ENCODE peak calls at places on chromosome 14, in ten cellular contexts. I is thyroid gland, Z is left ventricle myocardium inferior, N is uterus, K is IMR-90, C is ovary, E is hepatocyte, H is tibial artery, F is HCT116, O is AG04449. A is an unnamed sample.

GRCh38 chr14:32087173-32087861 is 10.2 kb downstream of the ARHGAP5 start:
- DNase-seq in I (no peak), Z (no peak), N (no peak), K (peak), C (no peak), E (peak), H (no peak), F (peak), O (no peak), A (peak)

GRCh38 chr14:44846232-44846824 is 115.4 kb downstream of the KLHL28 start:
- DNase-seq in I (no peak), Z (no peak), N (no peak), K (peak), C (no peak), E (peak), H (no peak), F (peak), O (no peak), A (peak)

GRCh38 chr14:69107407-69108003 is 45.4 kb downstream of the DCAF5 start:
- DNase-seq in I (peak), Z (no peak), N (peak), K (peak), C (peak), E (peak), H (no peak), F (peak), O (no peak), A (peak)

GRCh38 chr14:34165847-34166340 is 215.0 kb upstream of the EGLN3 start:
- DNase-seq in I (no peak), Z (no peak), N (no peak), K (no peak), C (no peak), E (no peak), H (no peak), F (no peak), O (no peak), A (no peak)

GRCh38 chr14:85293820-85294219 is 236.1 kb upstream of the FLRT2 start:
- DNase-seq in I (no peak), Z (no peak), N (no peak), K (no peak), C (no peak), E (no peak), H (no peak), F (no peak), O (no peak), A (no peak)

GRCh38 chr14:52013984-52014600 is 24.7 kb downstream of the RTRAF start:
- DNase-seq in I (no peak), Z (peak), N (no peak), K (no peak), C (no peak), E (no peak), H (no peak), F (no peak), O (no peak), A (no peak)

GRCh38 chr14:47959753-47960152 is 284.3 kb upstream of the MDGA2 start:
- DNase-seq in I (no peak), Z (no peak), N (no peak), K (no peak), C (no peak), E (peak), H (no peak), F (no peak), O (no peak), A (no peak)

GRCh38 chr14:54617467-54617866 is 50.5 kb downstream of the SAMD4A start:
- DNase-seq in I (no peak), Z (no peak), N (no peak), K (peak), C (no peak), E (no peak), H (no peak), F (no peak), O (no peak), A (peak)

GRCh38 chr14:103889313-103890051 is 38.8 kb upstream of the TDRD9 start:
- DNase-seq in I (no peak), Z (peak), N (no peak), K (peak), C (no peak), E (no peak), H (no peak), F (no peak), O (no peak), A (peak)

GRCh38 chr14:74475678-74476077 is 17.4 kb downstream of the NPC2 start:
- DNase-seq in I (no peak), Z (no peak), N (no peak), K (peak), C (no peak), E (no peak), H (no peak), F (no peak), O (no peak), A (peak)

GRCh38 chr14:80638620-80639215 is 302.8 kb downstream of the CEP128 start:
- DNase-seq in I (no peak), Z (no peak), N (no peak), K (peak), C (no peak), E (no peak), H (no peak), F (peak), O (peak), A (peak)

GRCh38 chr14:95256011-95256775 is 63.5 kb downstream of the CLMN start:
- DNase-seq in I (peak), Z (no peak), N (no peak), K (no peak), C (no peak), E (no peak), H (no peak), F (no peak), O (no peak), A (no peak)

GRCh38 chr14:52094871-52095270 is 26.0 kb upstream of the NID2 start:
- DNase-seq in I (no peak), Z (no peak), N (no peak), K (no peak), C (no peak), E (no peak), H (no peak), F (no peak), O (no peak), A (no peak)

GRCh38 chr14:91415794-91416743 is 1.6 kb downstream of the CCDC88C start:
- DNase-seq in I (no peak), Z (no peak), N (no peak), K (no peak), C (no peak), E (no peak), H (no peak), F (no peak), O (no peak), A (no peak)

GRCh38 chr14:63897706-63898105 is 44.9 kb downstream of the SYNE2 start:
- DNase-seq in I (peak), Z (no peak), N (no peak), K (peak), C (no peak), E (no peak), H (no peak), F (no peak), O (peak), A (peak)

DNA sequence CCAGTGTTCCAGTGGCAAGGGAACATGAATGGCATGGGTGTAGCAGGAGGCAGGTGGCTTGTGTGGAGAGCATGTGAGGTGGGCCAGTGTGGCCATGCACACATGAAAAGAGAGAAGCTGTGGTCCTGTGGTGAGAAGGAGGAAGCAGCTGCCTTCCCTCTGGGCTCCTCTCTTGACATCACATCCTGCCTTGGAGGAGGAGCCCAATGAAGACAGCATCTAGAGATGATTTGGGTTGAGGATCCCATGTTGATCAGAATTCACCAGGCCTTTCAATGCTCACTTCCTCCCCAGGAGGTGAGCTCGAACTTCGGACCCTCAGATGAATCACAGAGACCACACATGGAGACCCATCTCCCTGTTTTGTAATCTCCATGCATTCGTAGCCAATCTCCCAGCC is 82.6 kb downstream of the LRRC74A start:
- DNase-seq in I (no peak), Z (no peak), N (no peak), K (no peak), C (no peak), E (no peak), H (no peak), F (no peak), O (no peak), A (no peak)
- TF ChIP-seq CTCF in I (no peak), Z (no peak), N (no peak), K (no peak), C (no peak), E (no peak), H (no peak), F (no peak), O (no peak), A (no peak)

GRCh38 chr14:50772361-50772760 is 58.6 kb downstream of the NIN start:
- DNase-seq in I (no peak), Z (no peak), N (no peak), K (peak), C (no peak), E (no peak), H (no peak), F (no peak), O (no peak), A (peak)

GRCh38 chr14:50774542-50775267 is 56.3 kb downstream of the NIN start:
- DNase-seq in I (no peak), Z (no peak), N (no peak), K (peak), C (no peak), E (no peak), H (no peak), F (no peak), O (no peak), A (peak)

GRCh38 chr14:50776522-50776921 is 54.4 kb downstream of the NIN start:
- DNase-seq in I (no peak), Z (no peak), N (no peak), K (no peak), C (no peak), E (no peak), H (no peak), F (no peak), O (no peak), A (no peak)

GRCh38 chr14:50773632-50774541 is 57.1 kb downstream of the NIN start:
- DNase-seq in I (peak), Z (no peak), N (no peak), K (peak), C (no peak), E (peak), H (no peak), F (no peak), O (no peak), A (peak)

GRCh38 chr14:50775357-50775756 is 55.6 kb downstream of the NIN start:
- DNase-seq in I (no peak), Z (no peak), N (no peak), K (peak), C (no peak), E (peak), H (no peak), F (no peak), O (peak), A (peak)
- H3K4me3 ChIP-seq in I (no peak), Z (no peak), N (no peak), K (no peak), C (no peak), E (no peak), H (peak), F (no peak), O (no peak), A (peak)

GRCh38 chr14:106378191-106378590 is 851.8 kb downstream of the TMEM121 start:
- DNase-seq in I (no peak), Z (no peak), N (no peak), K (no peak), C (no peak), E (no peak), H (no peak), F (no peak), O (no peak), A (no peak)

GRCh38 chr14:106377432-106377831 is 851.0 kb downstream of the TMEM121 start:
- DNase-seq in I (no peak), Z (no peak), N (no peak), K (no peak), C (no peak), E (no peak), H (no peak), F (no peak), O (no peak), A (no peak)

DNA sequence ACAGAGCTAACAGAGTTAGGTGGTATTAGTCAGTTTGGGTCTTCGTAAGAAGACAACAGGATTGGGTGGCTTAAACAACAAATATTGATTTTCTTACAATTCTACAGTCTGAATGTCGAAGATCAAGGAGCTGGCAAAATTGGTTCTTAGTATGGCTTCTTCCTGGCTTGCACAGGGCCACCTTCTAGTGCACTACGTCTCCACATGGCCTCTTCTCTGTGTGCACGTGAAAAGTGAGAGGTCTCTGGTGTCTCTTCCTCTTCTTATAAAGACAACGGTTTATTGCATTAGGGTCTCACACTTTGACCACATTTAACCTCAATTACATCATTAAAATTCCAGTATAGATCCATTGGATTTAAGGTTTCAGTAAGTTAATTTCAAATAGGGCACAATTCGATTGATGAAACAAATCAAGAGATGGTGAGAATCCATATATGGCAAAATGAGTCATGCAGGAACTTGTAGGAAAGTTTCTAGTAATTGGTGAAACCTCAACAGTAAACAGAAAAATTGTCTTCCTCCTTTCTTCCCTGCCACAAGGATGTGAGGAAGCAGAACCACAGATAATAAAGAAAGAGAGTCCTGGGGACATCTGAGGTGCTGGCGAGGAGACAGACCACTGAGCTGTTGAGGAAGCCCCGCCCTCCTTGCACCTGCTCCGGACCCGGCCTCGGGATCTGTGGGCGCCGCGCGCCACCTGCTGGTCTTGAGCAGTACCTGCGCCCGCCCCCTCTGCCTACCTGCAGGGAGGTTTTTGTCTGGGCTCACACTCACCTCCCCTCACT is 846.7 kb downstream of the TMEM121 start:
- DNase-seq in I (peak), Z (peak), N (no peak), K (no peak), C (no peak), E (no peak), H (no peak), F (peak), O (no peak), A (no peak)
- TF ChIP-seq CTCF in I (no peak), Z (peak), N (no peak), K (no peak), C (no peak), E (no peak), H (no peak), F (no peak), O (no peak), A (no peak)

DNA sequence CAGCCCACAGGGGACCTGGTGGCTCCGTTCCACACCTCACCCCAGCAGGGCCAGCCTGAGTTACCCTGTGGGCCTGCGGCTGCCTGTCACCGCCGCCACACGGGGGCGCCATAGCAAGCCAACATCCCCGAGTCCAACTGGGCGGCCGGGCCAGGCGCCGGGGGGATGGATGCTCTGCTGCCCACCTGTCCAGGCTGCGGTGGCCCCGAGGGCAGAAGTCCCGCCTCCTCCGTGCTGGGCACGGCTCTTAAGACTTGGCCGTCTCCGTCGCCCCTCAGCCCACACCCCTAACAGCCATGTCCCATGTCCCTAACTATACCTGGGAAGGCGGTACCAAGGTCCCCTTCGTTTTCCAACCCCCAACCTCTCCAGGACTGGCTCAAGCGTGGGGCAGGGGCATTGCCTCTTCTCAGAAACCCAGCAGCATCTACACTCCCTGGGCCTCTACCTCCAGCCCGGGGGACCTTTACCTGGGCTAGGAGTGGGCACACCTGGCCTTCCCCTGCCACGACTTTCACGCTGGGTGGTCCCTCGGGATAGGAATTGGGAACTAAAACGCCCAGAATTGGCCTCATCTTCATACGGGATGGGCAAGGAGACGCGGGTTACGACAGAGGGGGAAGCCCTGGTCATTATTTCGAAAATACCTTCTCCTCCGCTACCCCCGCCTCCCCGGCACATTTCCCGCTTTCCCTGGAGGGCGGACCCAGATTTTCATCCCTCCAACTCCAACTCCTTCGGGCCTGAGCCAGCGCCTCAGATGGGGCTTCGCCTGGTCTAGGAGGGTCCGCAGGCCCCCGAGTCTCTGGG is 1.1 kb upstream of the CYP46A1 start:
- DNase-seq in I (peak), Z (peak), N (peak), K (peak), C (peak), E (peak), H (peak), F (peak), O (no peak), A (peak)
- H3K4me3 ChIP-seq in I (peak), Z (peak), N (peak), K (peak), C (peak), E (peak), H (peak), F (peak), O (peak), A (peak)

GRCh38 chr14:89954045-89955021 is at the start of gene EFCAB11:
- DNase-seq in I (peak), Z (peak), N (peak), K (peak), C (peak), E (peak), H (peak), F (peak), O (peak), A (peak)
- TF ChIP-seq CTCF in I (no peak), Z (no peak), N (peak), K (peak), C (no peak), E (peak), H (no peak), F (peak), O (no peak), A (no peak)

GRCh38 chr14:89417469-89418225 is 614 bp upstream of the FOXN3 start:
- DNase-seq in I (peak), Z (peak), N (peak), K (peak), C (peak), E (peak), H (peak), F (peak), O (no peak), A (peak)

GRCh38 chr14:89411976-89412375 is 5.1 kb downstream of the FOXN3 start:
- DNase-seq in I (no peak), Z (no peak), N (no peak), K (no peak), C (no peak), E (no peak), H (no peak), F (no peak), O (no peak), A (no peak)

GRCh38 chr14:89416002-89416995 is 734 bp downstream of the FOXN3 start:
- DNase-seq in I (peak), Z (peak), N (peak), K (peak), C (peak), E (peak), H (peak), F (peak), O (peak), A (peak)

GRCh38 chr14:89417111-89417468 is at the start of gene FOXN3:
- DNase-seq in I (peak), Z (peak), N (peak), K (peak), C (peak), E (peak), H (peak), F (peak), O (no peak), A (peak)

DNA sequence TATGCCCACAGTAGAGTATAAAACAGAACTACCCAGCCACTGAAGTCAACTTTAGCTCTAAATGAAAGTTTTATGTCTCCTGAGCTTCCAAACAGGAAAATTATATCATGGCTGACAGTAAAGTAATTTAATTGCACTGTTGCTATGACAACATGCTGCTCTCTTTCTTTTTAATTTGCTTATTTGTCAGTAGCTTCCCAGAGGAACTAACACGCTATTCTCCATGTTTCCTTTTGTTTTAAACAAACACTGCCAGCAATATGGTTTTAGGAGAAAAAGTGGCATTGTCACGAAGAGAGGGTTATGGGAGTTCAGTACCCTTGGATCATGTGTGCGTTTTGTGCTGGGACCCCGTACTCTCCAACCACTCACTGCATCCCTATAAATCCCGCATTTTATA is 1.9 kb downstream of the FOXN3 start:
- DNase-seq in I (no peak), Z (no peak), N (no peak), K (no peak), C (no peak), E (no peak), H (no peak), F (no peak), O (no peak), A (no peak)
- H3K4me3 ChIP-seq in I (no peak), Z (peak), N (peak), K (peak), C (peak), E (peak), H (peak), F (no peak), O (peak), A (peak)

GRCh38 chr14:76250345-76250744 is 98.6 kb downstream of the GPATCH2L start:
- DNase-seq in I (no peak), Z (no peak), N (no peak), K (no peak), C (no peak), E (no peak), H (no peak), F (no peak), O (no peak), A (no peak)

GRCh38 chr14:76245097-76245496 is 93.4 kb downstream of the GPATCH2L start:
- DNase-seq in I (no peak), Z (no peak), N (no peak), K (peak), C (no peak), E (no peak), H (no peak), F (no peak), O (no peak), A (peak)
- TF ChIP-seq CTCF in I (no peak), Z (no peak), N (no peak), K (no peak), C (no peak), E (no peak), H (no peak), F (no peak), O (no peak), A (no peak)

GRCh38 chr14:61673305-61673704 is 22.0 kb upstream of the HIF1A start:
- DNase-seq in I (no peak), Z (no peak), N (no peak), K (no peak), C (no peak), E (no peak), H (no peak), F (no peak), O (no peak), A (no peak)

GRCh38 chr14:61668267-61668666 is 27.0 kb upstream of the HIF1A start:
- DNase-seq in I (no peak), Z (no peak), N (no peak), K (no peak), C (no peak), E (no peak), H (no peak), F (no peak), O (no peak), A (no peak)

GRCh38 chr14:61670576-61670975 is 24.7 kb upstream of the HIF1A start:
- DNase-seq in I (no peak), Z (no peak), N (no peak), K (no peak), C (no peak), E (no peak), H (no peak), F (no peak), O (no peak), A (no peak)

GRCh38 chr14:61672796-61673195 is 22.5 kb upstream of the HIF1A start:
- DNase-seq in I (no peak), Z (no peak), N (no peak), K (no peak), C (no peak), E (no peak), H (no peak), F (no peak), O (no peak), A (no peak)

DNA sequence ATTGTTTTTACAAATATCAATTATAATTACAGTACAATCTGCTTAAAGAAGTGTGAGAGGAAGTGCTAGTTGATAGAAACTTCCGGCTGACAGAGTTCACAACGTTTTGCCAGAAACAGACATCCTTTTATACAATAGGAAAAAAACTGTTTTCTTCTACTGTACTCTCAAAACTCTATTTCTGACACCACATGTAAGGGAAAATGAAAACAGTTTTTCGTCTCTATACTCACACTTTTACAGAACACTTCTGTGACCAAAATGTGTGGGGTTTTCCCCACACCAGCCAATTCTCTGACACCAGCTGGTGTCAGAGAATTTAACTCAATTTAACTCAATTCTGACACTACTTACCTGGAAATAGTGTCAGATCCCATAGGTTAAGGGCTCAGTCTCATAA is 24.2 kb upstream of the HIF1A start:
- DNase-seq in I (no peak), Z (no peak), N (no peak), K (no peak), C (no peak), E (no peak), H (no peak), F (no peak), O (no peak), A (no peak)
- H3K4me3 ChIP-seq in I (no peak), Z (no peak), N (no peak), K (no peak), C (no peak), E (no peak), H (no peak), F (no peak), O (no peak), A (no peak)

A was measured in AG10803.